ENCODE peak calls at places on chromosomes 11 and 22, in seven cellular contexts. Y, R, I, Q, W, H and J are unnamed samples.

GRCh38 chr11:107018902-107019493 is 722 bp upstream of the GUCY1A2 start:
- DNase-seq in Y (peak; percentile 45), R (peak; percentile 32), I (peak; percentile 24), Q (no peak), W (peak; percentile 50), H (no peak), J (no peak)

GRCh38 chr22:33599596-33599995 is 320.7 kb downstream of the LARGE1 start:
- DNase-seq in Y (no peak), R (no peak), I (no peak), Q (no peak), W (no peak), H (no peak), J (no peak)

GRCh38 chr22:23183107-23183698 is 2.9 kb downstream of the BCR start:
- DNase-seq in Y (peak; percentile 49), R (no peak), I (peak; percentile 56), Q (no peak), W (peak; percentile 35), H (no peak), J (no peak)

GRCh38 chr11:128891912-128892398 is 799 bp downstream of the KCNJ5 start:
- DNase-seq in Y (no peak), R (no peak), I (no peak), Q (no peak), W (no peak), H (no peak), J (no peak)

GRCh38 chr11:116314012-116314411 is 458.8 kb downstream of the BUD13 start:
- DNase-seq in Y (no peak), R (no peak), I (no peak), Q (no peak), W (no peak), H (no peak), J (no peak)

GRCh38 chr11:129911298-129911697 is 15.9 kb upstream of the NFRKB start:
- DNase-seq in Y (peak; percentile 65), R (no peak), I (no peak), Q (no peak), W (no peak), H (no peak), J (no peak)

GRCh38 chr11:32430586-32431357 is 4.6 kb downstream of the WT1 start:
- DNase-seq in Y (no peak), R (no peak), I (no peak), Q (no peak), W (no peak), H (no peak), J (no peak)

GRCh38 chr11:76791861-76792260 is 8.7 kb downstream of the TSKU start:
- DNase-seq in Y (peak; percentile 32), R (peak; percentile 79), I (no peak), Q (no peak), W (no peak), H (no peak), J (no peak)

GRCh38 chr11:69510471-69511357 is 29.3 kb downstream of the LINC01488 start:
- DNase-seq in Y (peak; percentile 58), R (no peak), I (no peak), Q (no peak), W (no peak), H (no peak), J (no peak)

GRCh38 chr11:83019888-83020579 is 51.7 kb downstream of the RAB30 start:
- DNase-seq in Y (no peak), R (no peak), I (no peak), Q (no peak), W (peak; percentile 66), H (no peak), J (no peak)

GRCh38 chr11:8268530-8269461 is 5.1 kb upstream of the LMO1 start:
- DNase-seq in Y (no peak), R (no peak), I (no peak), Q (peak; percentile 29), W (no peak), H (no peak), J (no peak)

GRCh38 chr22:42720263-42721044 is at the start of gene A4GALT:
- DNase-seq in Y (no peak), R (no peak), I (no peak), Q (no peak), W (peak; percentile 52), H (peak; percentile 39), J (no peak)

GRCh38 chr11:102836290-102836875 is 7.0 kb downstream of the MMP3 start:
- DNase-seq in Y (peak; percentile 23), R (no peak), I (no peak), Q (no peak), W (no peak), H (no peak), J (no peak)

GRCh38 chr11:95078526-95078925 is 11.1 kb upstream of the ENDOD1 start:
- DNase-seq in Y (peak; percentile 49), R (no peak), I (peak; percentile 19), Q (no peak), W (no peak), H (no peak), J (no peak)

GRCh38 chr22:49724030-49724892 is 103.4 kb downstream of the BRD1 start:
- DNase-seq in Y (no peak), R (no peak), I (no peak), Q (no peak), W (no peak), H (no peak), J (no peak)

GRCh38 chr11:117255966-117256365 is 23.5 kb downstream of the RNF214 start:
- DNase-seq in Y (no peak), R (no peak), I (no peak), Q (no peak), W (no peak), H (no peak), J (no peak)

GRCh38 chr11:84140386-84141169 is 854.4 kb upstream of the CCDC90B start:
- DNase-seq in Y (no peak), R (no peak), I (no peak), Q (no peak), W (no peak), H (no peak), J (no peak)

GRCh38 chr11:15988693-15989231 is 367.6 kb downstream of the SOX6 start:
- DNase-seq in Y (no peak), R (peak; percentile 31), I (no peak), Q (no peak), W (no peak), H (no peak), J (no peak)

GRCh38 chr11:85752890-85753581 is 57.9 kb downstream of the SYTL2 start:
- DNase-seq in Y (no peak), R (no peak), I (no peak), Q (no peak), W (no peak), H (no peak), J (no peak)

GRCh38 chr11:63961608-63962412 is 12.6 kb upstream of the COX8A start:
- DNase-seq in Y (no peak), R (peak; percentile 21), I (peak; percentile 73), Q (no peak), W (peak; percentile 26), H (no peak), J (no peak)

GRCh38 chr11:38756537-38756936 is 2158.5 kb upstream of the RAG2 start:
- DNase-seq in Y (no peak), R (no peak), I (no peak), Q (no peak), W (no peak), H (no peak), J (no peak)

GRCh38 chr11:34339149-34340064 is 18.4 kb downstream of the ABTB2 start:
- DNase-seq in Y (peak; percentile 7), R (peak; percentile 77), I (no peak), Q (peak; percentile 57), W (no peak), H (peak; percentile 37), J (no peak)

GRCh38 chr22:39026509-39027150 is 5.7 kb downstream of the APOBEC3D start:
- DNase-seq in Y (no peak), R (no peak), I (no peak), Q (no peak), W (no peak), H (no peak), J (no peak)

GRCh38 chr22:28829358-28830181 is 29.2 kb upstream of the XBP1 start:
- DNase-seq in Y (peak; percentile 53), R (peak; percentile 64), I (no peak), Q (peak; percentile 78), W (peak; percentile 70), H (peak; percentile 87), J (no peak)

GRCh38 chr11:36186340-36186739 is 102.9 kb downstream of the COMMD9 start:
- DNase-seq in Y (peak; percentile 11), R (no peak), I (no peak), Q (no peak), W (no peak), H (no peak), J (peak; percentile 48)

GRCh38 chr22:32518351-32518750 is 43.7 kb downstream of the FBXO7 start:
- DNase-seq in Y (no peak), R (no peak), I (no peak), Q (no peak), W (no peak), H (no peak), J (no peak)

GRCh38 chr11:112195906-112196305 is 20.6 kb downstream of the BCO2 start:
- DNase-seq in Y (no peak), R (peak; percentile 11), I (no peak), Q (no peak), W (no peak), H (no peak), J (no peak)

GRCh38 chr11:332651-333480 is 12.2 kb upstream of the IFITM3 start:
- DNase-seq in Y (no peak), R (no peak), I (no peak), Q (no peak), W (no peak), H (no peak), J (no peak)

GRCh38 chr11:111336582-111337256 is 38.4 kb downstream of the POU2AF3 start:
- DNase-seq in Y (no peak), R (no peak), I (no peak), Q (no peak), W (no peak), H (no peak), J (no peak)

GRCh38 chr11:85663080-85663729 is 1.7 kb downstream of the CREBZF start:
- DNase-seq in Y (no peak), R (no peak), I (no peak), Q (no peak), W (no peak), H (no peak), J (no peak)

GRCh38 chr22:43345761-43346261 is 2.6 kb upstream of the SCUBE1 start:
- DNase-seq in Y (no peak), R (peak; percentile 12), I (no peak), Q (no peak), W (no peak), H (peak; percentile 75), J (no peak)

GRCh38 chr11:79314906-79315689 is 125.7 kb downstream of the TENM4 start:
- DNase-seq in Y (no peak), R (no peak), I (no peak), Q (no peak), W (no peak), H (peak; percentile 2), J (no peak)

GRCh38 chr11:67438121-67438902 is 830 bp upstream of the PTPRCAP start:
- DNase-seq in Y (no peak), R (no peak), I (no peak), Q (no peak), W (no peak), H (peak; percentile 85), J (no peak)

GRCh38 chr22:43451651-43452050 is 39.8 kb downstream of the MPPED1 start:
- DNase-seq in Y (no peak), R (no peak), I (no peak), Q (no peak), W (no peak), H (no peak), J (no peak)

GRCh38 chr11:13292970-13293369 is 15.4 kb downstream of the BMAL1 start:
- DNase-seq in Y (peak; percentile 21), R (no peak), I (no peak), Q (no peak), W (no peak), H (no peak), J (no peak)